ENCODE peak calls at places on chromosomes 16 and 17, in ten cellular contexts. R is GM12865; N is iPS DF 19.7; I is GM10248; K is left colon; W is H7; J is activated effector memory CD4-positive, alpha-beta T cell treated with Interleukin-2 at 50 U/mL for 16 hours; E is cardiac fibroblast; A is bronchial epithelial cell; P is B cell. U is an unnamed sample.

GRCh38 chr17:39167492-39167891 is 1.5 kb upstream of the ARL5C start:
- DNase-seq in R (peak), N (no peak), I (no peak), K (no peak), W (no peak), J (no peak), E (no peak), A (no peak), P (no peak), U (peak)

GRCh38 chr16:71440669-71441347 is 1.0 kb downstream of the TLE7 start:
- DNase-seq in R (no peak), N (no peak), I (peak), K (no peak), W (peak), J (no peak), E (no peak), A (no peak), P (no peak), U (no peak)

GRCh38 chr17:17849147-17849820 is 12.5 kb upstream of the SREBF1 start:
- DNase-seq in R (peak), N (no peak), I (peak), K (peak), W (no peak), J (peak), E (peak), A (no peak), P (no peak), U (no peak)

GRCh38 chr17:27976331-27976730 is 66.1 kb upstream of the NLK start:
- DNase-seq in R (peak), N (no peak), I (peak), K (no peak), W (no peak), J (no peak), E (no peak), A (no peak), P (no peak), U (no peak)

GRCh38 chr16:24544640-24545039 is 5.3 kb downstream of the RBBP6 start:
- DNase-seq in R (no peak), N (no peak), I (no peak), K (no peak), W (no peak), J (no peak), E (no peak), A (no peak), P (no peak), U (no peak)

GRCh38 chr17:1638171-1638583 is 7.4 kb downstream of the SCARF1 start:
- DNase-seq in R (no peak), N (no peak), I (no peak), K (no peak), W (peak), J (no peak), E (no peak), A (no peak), P (no peak), U (no peak)

GRCh38 chr16:77585852-77586251 is 136.5 kb upstream of the NUDT7 start:
- DNase-seq in R (peak), N (no peak), I (no peak), K (no peak), W (no peak), J (no peak), E (peak), A (peak), P (no peak), U (no peak)

GRCh38 chr17:2090804-2091534 is 36.1 kb downstream of the HIC1 start:
- DNase-seq in R (peak), N (peak), I (no peak), K (peak), W (peak), J (no peak), E (peak), A (peak), P (no peak), U (peak)

GRCh38 chr16:17271687-17272086 is 199.1 kb downstream of the XYLT1 start:
- DNase-seq in R (no peak), N (no peak), I (no peak), K (peak), W (no peak), J (no peak), E (peak), A (no peak), P (no peak), U (no peak)

GRCh38 chr16:9870962-9871361 is 311.3 kb downstream of the GRIN2A start:
- DNase-seq in R (no peak), N (no peak), I (no peak), K (no peak), W (no peak), J (no peak), E (no peak), A (peak), P (no peak), U (no peak)

GRCh38 chr16:14215941-14216340 is 144.8 kb downstream of the MRTFB start:
- DNase-seq in R (no peak), N (no peak), I (no peak), K (no peak), W (no peak), J (no peak), E (no peak), A (no peak), P (no peak), U (no peak)

GRCh38 chr17:11238710-11239109 is 2.3 kb upstream of the SHISA6 start:
- DNase-seq in R (no peak), N (no peak), I (no peak), K (no peak), W (peak), J (no peak), E (no peak), A (peak), P (no peak), U (peak)

GRCh38 chr17:8337802-8338744 is 1.6 kb upstream of the ODF4 start:
- DNase-seq in R (peak), N (no peak), I (no peak), K (no peak), W (peak), J (no peak), E (no peak), A (no peak), P (no peak), U (no peak)

GRCh38 chr16:88705076-88705684 is 1.0 kb downstream of the RNF166 start:
- DNase-seq in R (no peak), N (no peak), I (no peak), K (no peak), W (no peak), J (peak), E (peak), A (no peak), P (no peak), U (no peak)

GRCh38 chr16:70589998-70590471 is 56.3 kb upstream of the IL34 start:
- DNase-seq in R (no peak), N (no peak), I (no peak), K (no peak), W (peak), J (no peak), E (peak), A (peak), P (no peak), U (no peak)

GRCh38 chr17:19651461-19652238 is 3.1 kb downstream of the ALDH3A2 start:
- DNase-seq in R (no peak), N (no peak), I (no peak), K (no peak), W (no peak), J (no peak), E (peak), A (peak), P (no peak), U (no peak)

GRCh38 chr16:23803591-23804123 is 32.1 kb upstream of the PRKCB start:
- DNase-seq in R (peak), N (no peak), I (peak), K (peak), W (peak), J (peak), E (peak), A (peak), P (peak), U (peak)

GRCh38 chr17:9151091-9151490 is 129.8 kb downstream of the NTN1 start:
- DNase-seq in R (no peak), N (no peak), I (no peak), K (no peak), W (no peak), J (no peak), E (no peak), A (no peak), P (no peak), U (peak)

GRCh38 chr17:62644487-62645173 is 17.2 kb downstream of the MRC2 start:
- DNase-seq in R (no peak), N (no peak), I (no peak), K (no peak), W (peak), J (no peak), E (no peak), A (no peak), P (no peak), U (peak)

GRCh38 chr16:27251561-27252205 is 16.9 kb downstream of the NSMCE1 start:
- DNase-seq in R (no peak), N (no peak), I (no peak), K (no peak), W (no peak), J (no peak), E (no peak), A (no peak), P (no peak), U (no peak)

GRCh38 chr16:13957197-13958078 is 37.5 kb downstream of the ERCC4 start:
- DNase-seq in R (peak), N (no peak), I (peak), K (peak), W (no peak), J (no peak), E (peak), A (peak), P (no peak), U (peak)